ENCODE peak calls at places on chromosomes 1 and 21, in four cellular contexts. H, B, I and T are unnamed samples.
A peak's percentile ranks its signal among the peaks of the same experiment; 100 is the strongest.

GRCh38 chr1:35315649-35316048 is 47.1 kb downstream of the ZMYM4 start:
- DNase-seq in H (no peak), B (no peak), I (no peak), T (no peak)

GRCh38 chr1:32981003-32981909 is 16.6 kb upstream of the RNF19B start:
- DNase-seq in H (peak; percentile 88), B (peak; percentile 86), I (peak; percentile 93), T (peak; percentile 44)

GRCh38 chr21:29187939-29188338 is 57.5 kb downstream of the MAP3K7CL start:
- DNase-seq in H (peak; percentile 91), B (peak; percentile 90), I (peak; percentile 94), T (no peak)

GRCh38 chr21:41112740-41113692 is 54.9 kb upstream of the BACE2 start:
- DNase-seq in H (peak; percentile 87), B (peak; percentile 88), I (peak; percentile 75), T (no peak)

GRCh38 chr1:2098839-2099785 is 48.9 kb downstream of the PRKCZ start:
- DNase-seq in H (no peak), B (no peak), I (no peak), T (no peak)

GRCh38 chr1:85629532-85629920 is 49.0 kb downstream of the CCN1 start:
- DNase-seq in H (no peak), B (peak; percentile 44), I (no peak), T (no peak)

GRCh38 chr1:153339802-153340201 is 8.8 kb downstream of the PGLYRP4 start:
- DNase-seq in H (no peak), B (no peak), I (no peak), T (no peak)

GRCh38 chr1:13627128-13627527 is 43.5 kb downstream of the PDPN start:
- DNase-seq in H (no peak), B (no peak), I (no peak), T (no peak)

GRCh38 chr1:154346276-154346914 is 21.1 kb downstream of the ATP8B2 start:
- DNase-seq in H (no peak), B (no peak), I (no peak), T (no peak)

DNA sequence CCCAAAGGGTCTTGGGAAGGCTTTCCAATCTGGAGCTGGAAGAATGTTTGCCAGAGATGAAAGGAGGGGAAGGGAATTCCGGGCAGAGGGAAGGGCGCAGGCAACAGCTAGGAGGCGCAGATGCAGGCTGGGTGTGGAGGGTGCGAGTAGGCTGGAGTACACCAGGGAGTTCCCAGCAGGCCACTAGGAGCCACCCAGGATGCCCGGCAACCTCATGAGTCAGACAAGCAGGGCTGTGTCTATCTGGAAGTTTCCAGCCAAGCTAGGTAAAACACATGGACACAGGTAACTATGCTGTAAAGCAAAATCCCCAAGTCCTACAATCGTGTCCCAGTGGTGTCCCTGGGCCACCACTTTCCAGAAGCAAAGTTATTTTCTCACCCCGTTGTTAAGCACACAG is 998 bp upstream of the NBL1 start:
- DNase-seq in H (no peak), B (peak; percentile 26), I (no peak), T (no peak)
- TF ChIP-seq CTCF in H (peak; percentile 25), B (no peak), I (no peak), T (no peak)

GRCh38 chr21:45507888-45508508 is 34.2 kb downstream of the SLC19A1 start:
- DNase-seq in H (no peak), B (no peak), I (no peak), T (no peak)

GRCh38 chr21:45508607-45509565 is 33.4 kb downstream of the SLC19A1 start:
- DNase-seq in H (no peak), B (no peak), I (no peak), T (peak; percentile 11)

GRCh38 chr21:45511007-45511406 is 31.2 kb downstream of the SLC19A1 start:
- DNase-seq in H (no peak), B (no peak), I (no peak), T (no peak)

GRCh38 chr21:45510466-45510955 is 31.7 kb downstream of the SLC19A1 start:
- DNase-seq in H (no peak), B (no peak), I (no peak), T (no peak)

GRCh38 chr21:45509566-45510465 is 32.4 kb downstream of the SLC19A1 start:
- DNase-seq in H (no peak), B (no peak), I (no peak), T (no peak)
- TF ChIP-seq CTCF in H (peak; percentile 5), B (peak; percentile 16), I (no peak), T (no peak)

GRCh38 chr1:202205523-202206190 is 12.1 kb downstream of the LGR6 start:
- DNase-seq in H (peak; percentile 15), B (no peak), I (no peak), T (no peak)
- TF ChIP-seq CTCF in H (peak; percentile 43), B (peak; percentile 53), I (peak; percentile 38), T (no peak)

GRCh38 chr1:231045318-231045717 is 5.3 kb upstream of the FAM89A start:
- DNase-seq in H (no peak), B (no peak), I (no peak), T (no peak)
- TF ChIP-seq CTCF in H (no peak), B (no peak), I (no peak), T (no peak)

GRCh38 chr1:225746361-225747179 is 31.1 kb upstream of the SRP9 start:
- DNase-seq in H (peak; percentile 92), B (peak; percentile 98), I (peak; percentile 92), T (no peak)
- TF ChIP-seq CTCF in H (peak; percentile 26), B (peak; percentile 22), I (no peak), T (no peak)

DNA sequence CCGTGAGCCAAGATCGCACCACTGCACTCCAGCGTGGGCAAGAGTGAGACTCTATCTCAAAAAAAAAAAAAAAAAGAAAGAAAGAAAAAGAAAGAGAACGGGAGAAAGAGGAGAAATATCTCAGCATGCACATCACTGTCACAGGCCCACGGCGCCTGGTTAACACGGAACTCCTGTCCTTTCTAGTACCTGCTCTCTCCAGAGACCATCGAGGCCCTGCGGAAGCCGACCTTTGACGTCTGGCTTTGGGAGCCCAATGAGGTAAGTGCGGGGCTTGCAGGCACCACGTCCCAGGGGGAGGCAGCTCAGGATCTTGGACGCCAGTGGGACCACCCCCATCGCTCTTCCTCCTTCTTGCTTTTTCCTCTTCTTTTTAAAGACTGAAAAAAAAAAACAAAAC is 100.4 kb downstream of the PDE9A start:
- DNase-seq in H (no peak), B (no peak), I (no peak), T (no peak)
- TF ChIP-seq CTCF in H (no peak), B (no peak), I (no peak), T (no peak)

GRCh38 chr1:44557756-44558155 is 116.5 kb downstream of the TMEM53 start:
- DNase-seq in H (peak; percentile 7), B (peak; percentile 25), I (peak; percentile 7), T (no peak)

GRCh38 chr1:44554706-44555105 is 119.6 kb downstream of the TMEM53 start:
- DNase-seq in H (peak; percentile 5), B (no peak), I (peak; percentile 16), T (no peak)

GRCh38 chr1:44549491-44549890 is 124.8 kb downstream of the TMEM53 start:
- DNase-seq in H (no peak), B (no peak), I (no peak), T (no peak)

GRCh38 chr1:44553127-44553758 is 121.0 kb downstream of the TMEM53 start:
- DNase-seq in H (no peak), B (no peak), I (no peak), T (no peak)

GRCh38 chr1:44553771-44554170 is 120.5 kb downstream of the TMEM53 start:
- DNase-seq in H (peak; percentile 48), B (peak; percentile 23), I (peak; percentile 55), T (no peak)
- TF ChIP-seq CTCF in H (no peak), B (no peak), I (no peak), T (no peak)

GRCh38 chr1:223483511-223483910 is 90.3 kb downstream of the CCDC185 start:
- DNase-seq in H (no peak), B (no peak), I (no peak), T (no peak)
- TF ChIP-seq CTCF in H (no peak), B (no peak), I (no peak), T (no peak)